ENCODE peak calls at places on chromosome 6, in nine cellular contexts. Y is cardiac fibroblast; U is ovary; B is psoas muscle; I is transverse colon; X is CD8-positive, alpha-beta T cell; C is fibroblast of mammary gland; H is pancreas; G is lower lobe of right lung. Z is an unnamed sample.

GRCh38 chr6:137851669-137852068 is 15.4 kb upstream of the TNFAIP3 start:
- DNase-seq in G (no peak), I (no peak), Y (no peak), H (no peak), X (no peak), U (no peak), B (no peak), C (no peak), Z (no peak)

GRCh38 chr6:93919365-93919764 is 500.0 kb upstream of the EPHA7 start:
- DNase-seq in I (no peak), X (no peak), G (no peak), B (no peak), C (no peak), Y (no peak), U (no peak), H (no peak), Z (no peak)

GRCh38 chr6:121809211-121809610 is 373.8 kb downstream of the GJA1 start:
- DNase-seq in X (no peak), Y (peak; percentile 52), I (no peak), H (no peak), G (no peak), U (no peak), C (no peak), B (no peak), Z (no peak)

GRCh38 chr6:119620846-119621570 is 271.4 kb upstream of the MAN1A1 start:
- DNase-seq in Y (peak; percentile 83), H (no peak), X (no peak), I (no peak), C (peak; percentile 95), B (no peak), U (no peak), G (no peak), Z (peak; percentile 55)

GRCh38 chr6:41512146-41512701 is 34.0 kb upstream of the FOXP4 start:
- DNase-seq in C (no peak), G (no peak), I (no peak), X (no peak), B (no peak), Y (no peak), H (no peak), U (no peak), Z (no peak)

GRCh38 chr6:135496805-135497411 is 632 bp downstream of the AHI1 start:
- DNase-seq in X (no peak), G (no peak), I (no peak), Y (peak; percentile 5), H (no peak), C (no peak), U (no peak), B (no peak), Z (no peak)

GRCh38 chr6:15327271-15327670 is 81.4 kb downstream of the JARID2 start:
- DNase-seq in Y (no peak), H (no peak), G (no peak), I (peak; percentile 50), C (no peak), B (no peak), U (no peak), X (no peak), Z (no peak)

GRCh38 chr6:37459981-37460800 is 27.2 kb downstream of the CMTR1 start:
- DNase-seq in Y (peak; percentile 16), H (no peak), U (no peak), I (no peak), C (no peak), G (no peak), B (no peak), X (no peak), Z (no peak)

GRCh38 chr6:30902709-30903108 is 5.3 kb upstream of the GTF2H4 start:
- DNase-seq in U (no peak), H (peak; percentile 1), I (no peak), C (no peak), X (no peak), Y (no peak), G (no peak), B (peak; percentile 18), Z (no peak)

GRCh38 chr6:30912746-30913520 is 1.1 kb upstream of the VARS2 start:
- DNase-seq in U (no peak), C (no peak), Y (no peak), I (no peak), B (no peak), G (peak; percentile 26), H (no peak), X (no peak), Z (no peak)

GRCh38 chr6:30908700-30909099 is 693 bp downstream of the GTF2H4 start:
- DNase-seq in G (no peak), H (no peak), B (no peak), C (no peak), Y (no peak), X (no peak), I (no peak), U (no peak), Z (no peak)

GRCh38 chr6:30903236-30903635 is 4.8 kb upstream of the GTF2H4 start:
- DNase-seq in H (no peak), X (no peak), Y (no peak), I (no peak), U (no peak), G (no peak), C (no peak), B (no peak), Z (no peak)

DNA sequence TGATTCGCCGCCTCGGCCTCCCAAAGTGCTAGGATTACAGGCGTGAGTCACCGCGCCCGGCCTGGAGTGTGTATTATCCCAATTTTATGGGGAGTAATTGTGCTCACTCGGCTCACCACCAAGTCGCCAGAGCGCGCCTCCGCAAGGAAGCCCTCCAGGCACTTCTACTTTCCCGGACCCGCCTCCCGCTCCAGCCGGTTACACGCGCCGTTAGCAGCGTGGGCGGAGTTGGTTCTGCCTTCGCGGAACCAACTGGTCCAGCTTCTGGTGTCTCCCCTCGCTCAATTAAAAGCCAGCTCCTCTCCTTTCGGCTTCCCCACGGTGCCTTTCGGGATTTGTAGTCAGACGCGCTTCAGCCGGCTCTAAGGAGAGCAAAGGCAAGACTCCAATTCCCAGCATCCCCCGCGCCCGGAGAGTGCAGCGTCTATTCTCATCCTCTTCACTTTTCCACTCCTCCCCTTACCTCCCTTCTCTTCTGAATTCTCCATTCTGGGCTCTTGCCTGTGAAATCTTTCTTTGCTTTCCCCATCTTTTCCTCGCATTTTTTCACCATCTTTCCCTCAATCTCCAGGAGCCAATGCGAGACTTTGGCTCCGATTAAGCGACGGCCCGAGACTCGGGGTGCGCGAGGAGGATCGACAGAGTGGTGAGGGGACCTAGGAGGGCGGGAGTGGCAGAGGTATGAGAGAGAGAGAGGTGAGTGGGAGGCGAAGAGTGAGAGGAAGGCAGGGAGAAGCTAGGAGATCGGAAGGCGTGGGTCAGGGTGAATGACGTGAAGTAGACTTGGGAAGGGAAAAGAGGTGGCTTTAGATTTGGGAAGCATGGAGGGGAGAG is at the start of gene GTF2H4:
- DNase-seq in C (peak; percentile 99), X (peak; percentile 89), H (peak; percentile 95), G (peak; percentile 97), U (peak; percentile 97), B (peak; percentile 98), I (peak; percentile 97), Y (peak; percentile 99), Z (peak; percentile 94)
- TF ChIP-seq CTCF in C (no peak), X (no peak), H (no peak), G (no peak), U (no peak), B (no peak), I (no peak), Y (no peak), Z (no peak)

DNA sequence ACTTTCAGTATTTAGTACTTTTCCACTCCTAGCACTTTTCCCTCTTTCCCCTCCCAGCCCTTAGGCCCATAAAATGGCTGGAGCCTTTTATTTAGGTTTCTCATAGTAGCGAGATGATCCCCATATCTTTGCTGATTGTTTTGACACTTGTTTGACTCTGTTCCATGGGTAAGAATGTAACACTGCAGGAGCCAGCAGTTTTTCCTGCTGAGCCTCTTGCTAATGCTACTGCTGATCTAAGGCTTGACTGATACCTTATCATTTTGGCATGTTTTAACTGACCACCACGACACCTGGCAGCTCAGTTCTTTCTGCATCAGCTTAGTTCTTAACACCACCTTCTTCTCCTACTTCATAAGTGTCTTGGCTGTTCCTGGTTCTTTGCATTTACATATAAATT is 29.6 kb downstream of the ZKSCAN8 start:
- DNase-seq in I (no peak), B (no peak), Y (no peak), C (no peak), H (no peak), X (no peak), G (no peak), U (no peak), Z (no peak)
- H3K4me3 ChIP-seq in I (no peak overlapping the region), B (no peak overlapping the region), Y (no peak overlapping the region), C (no peak overlapping the region), H (no peak overlapping the region), X (no peak overlapping the region), G (no peak overlapping the region), U (no peak overlapping the region), Z (no peak overlapping the region)

GRCh38 chr6:167791036-167791779 is 35.5 kb upstream of the AFDN start:
- DNase-seq in G (no peak), C (no peak), X (no peak), B (no peak), U (no peak), H (no peak), I (no peak), Y (peak; percentile 26), Z (no peak)

GRCh38 chr6:167794386-167795157 is 32.1 kb upstream of the AFDN start:
- DNase-seq in B (no peak), C (no peak), I (no peak), H (peak; percentile 65), X (no peak), G (no peak), U (no peak), Y (no peak), Z (no peak)

GRCh38 chr6:167793421-167793820 is 33.3 kb upstream of the AFDN start:
- DNase-seq in Y (peak; percentile 7), U (no peak), H (no peak), X (no peak), C (no peak), G (no peak), I (peak; percentile 39), B (no peak), Z (no peak)

GRCh38 chr6:167789358-167789757 is 37.4 kb upstream of the AFDN start:
- DNase-seq in Y (no peak), C (no peak), B (no peak), H (no peak), G (no peak), U (no peak), X (no peak), I (no peak), Z (no peak)

DNA sequence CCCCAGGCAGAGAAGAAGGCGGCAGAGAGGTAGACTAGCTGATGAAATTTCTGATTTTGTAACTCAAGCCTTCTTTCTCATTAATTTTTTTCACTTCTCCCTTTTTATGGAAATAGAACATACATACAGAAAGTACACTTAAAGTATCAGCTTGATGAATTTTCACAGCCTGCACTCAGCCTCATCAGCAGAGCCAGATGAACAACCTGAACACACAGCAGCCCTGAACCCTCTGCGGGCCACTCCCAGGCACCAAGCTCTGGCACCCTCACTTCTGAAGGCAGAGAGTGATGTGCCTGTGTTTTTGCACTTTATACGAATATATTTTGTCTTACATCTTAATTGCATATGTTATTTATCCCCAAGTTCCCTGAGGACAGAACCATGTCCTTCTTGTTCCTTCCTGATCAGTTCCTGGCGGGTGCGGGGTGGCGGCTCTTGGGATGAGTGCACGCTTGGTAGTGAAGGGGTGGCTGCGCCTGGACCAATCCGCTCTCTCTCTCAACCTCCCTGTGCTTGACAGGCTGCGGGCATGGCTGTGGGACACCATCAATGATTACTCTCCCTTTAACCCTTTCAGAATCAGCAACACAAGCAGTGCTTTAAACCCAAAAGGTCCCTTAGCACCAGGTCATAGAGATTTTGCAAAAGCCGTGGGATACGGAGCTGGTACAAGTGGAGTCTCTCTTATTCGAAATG is 34.8 kb upstream of the AFDN start:
- DNase-seq in G (no peak), I (no peak), B (no peak), C (no peak), H (no peak), U (no peak), Y (no peak), X (no peak), Z (no peak)
- TF ChIP-seq CTCF in G (no peak), I (no peak), B (no peak), C (no peak), H (no peak), U (no peak), Y (no peak), X (no peak), Z (no peak)

DNA sequence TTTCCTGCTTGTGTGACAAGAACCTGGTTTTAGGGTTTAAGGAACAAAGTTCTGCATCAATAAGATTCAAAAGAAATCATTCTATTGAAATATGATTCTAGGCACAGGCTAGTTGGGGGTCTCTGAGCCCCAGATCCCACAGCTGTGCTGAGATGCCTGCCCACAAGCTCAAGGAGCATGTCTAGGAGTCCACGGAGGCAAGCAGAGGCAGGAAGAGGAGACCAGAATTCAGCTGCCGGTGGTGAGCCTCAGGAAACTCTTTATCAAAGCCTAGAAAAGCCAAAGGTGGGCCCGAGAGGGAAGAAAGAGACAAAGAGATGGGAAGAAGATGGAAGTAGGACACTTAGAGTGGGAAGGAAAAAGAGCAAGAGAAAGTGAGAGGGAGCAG is 40.7 kb upstream of the DDR1 start:
- DNase-seq in I (no peak), H (no peak), C (no peak), B (no peak), Y (no peak), X (no peak), G (no peak), U (no peak), Z (no peak)
- H3K4me3 ChIP-seq in I (no peak overlapping the region), H (no peak overlapping the region), C (no peak overlapping the region), B (no peak overlapping the region), Y (no peak overlapping the region), X (no peak overlapping the region), G (no peak overlapping the region), U (no peak overlapping the region), Z (no peak overlapping the region)

Z was measured in BJ.